ENCODE peak calls at places on chromosomes 13 and 19, in six cellular contexts. Q is endodermal cell; K is stimulated activated CD8-positive, alpha-beta memory T cell treated with anti-CD3 and anti-CD28 coated beads, Interleukin-2, amount 100 ng/mL, for 1 hour; F is NCI-H1092; D is activated T-cell treated with anti-CD3 and anti-CD28 coated beads for 1 hour; V is foreskin fibroblast. X is an unnamed sample.

GRCh38 chr13:20465218-20465879 is 60.3 kb downstream of the CRYL1 start:
- DNase-seq in V (peak; percentile 17), F (no peak), D (no peak), K (no peak), Q (no peak), X (no peak)

GRCh38 chr13:40206241-40207109 is 460.0 kb downstream of the FOXO1 start:
- DNase-seq in D (no peak), V (peak; percentile 27), F (no peak), Q (no peak), K (no peak), X (peak; percentile 7)

GRCh38 chr13:98509271-98510155 is 67.4 kb downstream of the STK24 start:
- DNase-seq in Q (no peak), V (peak; percentile 97), K (no peak), F (no peak), D (no peak), X (peak; percentile 32)

GRCh38 chr19:51887522-51888498 is at the start of gene ZNF577:
- DNase-seq in K (peak; percentile 49), V (peak; percentile 97), Q (peak; percentile 92), D (peak; percentile 50), F (no peak), X (peak; percentile 69)

GRCh38 chr19:35959040-35959967 is 23.1 kb downstream of the LRFN3 start:
- DNase-seq in K (peak; percentile 70), Q (peak; percentile 71), V (peak; percentile 50), D (peak; percentile 73), F (no peak), X (peak; percentile 54)

GRCh38 chr19:14113762-14114414 is 3.7 kb downstream of the PRKACA start:
- DNase-seq in D (peak; percentile 31), V (no peak), K (peak; percentile 14), Q (peak; percentile 71), F (no peak), X (peak; percentile 40)

GRCh38 chr19:16977306-16977705 is 49.3 kb downstream of the CPAMD8 start:
- DNase-seq in F (no peak), D (no peak), V (no peak), K (no peak), Q (no peak), X (no peak)

GRCh38 chr13:25249001-25249543 is 38.2 kb downstream of the MTMR6 start:
- DNase-seq in V (peak; percentile 77), Q (peak; percentile 56), D (no peak), F (no peak), K (no peak), X (no peak)

GRCh38 chr13:112893570-112894422 is 75.2 kb upstream of the MCF2L start:
- DNase-seq in K (no peak), F (peak; percentile 54), V (peak; percentile 27), Q (peak; percentile 93), D (no peak), X (no peak)

GRCh38 chr13:43304449-43304848 is 281.1 kb downstream of the DNAJC15 start:
- DNase-seq in V (no peak), Q (no peak), K (no peak), F (no peak), D (no peak), X (no peak)

GRCh38 chr13:50241479-50241878 is 226.2 kb downstream of the KCNRG start:
- DNase-seq in Q (no peak), K (no peak), D (no peak), V (peak; percentile 35), F (no peak), X (no peak)

GRCh38 chr13:56755181-56755580 is 385.5 kb upstream of the PRR20A start:
- DNase-seq in D (no peak), V (no peak), K (no peak), F (no peak), Q (peak; percentile 46), X (no peak)

GRCh38 chr19:49073514-49074378 is 1.2 kb upstream of the KCNA7 start:
- DNase-seq in F (no peak), K (no peak), Q (peak; percentile 80), V (no peak), D (no peak), X (no peak)

GRCh38 chr19:1273263-1274041 is 1.9 kb upstream of the FAM174C start:
- DNase-seq in F (no peak), V (no peak), K (no peak), D (no peak), Q (no peak), X (no peak)

GRCh38 chr19:5947435-5947834 is 30.5 kb downstream of the RANBP3 start:
- DNase-seq in D (no peak), K (no peak), F (no peak), V (peak; percentile 68), Q (no peak), X (no peak)

GRCh38 chr19:4068058-4068966 is 1.6 kb upstream of the ZBTB7A start:
- DNase-seq in F (no peak), K (no peak), Q (peak; percentile 55), V (no peak), D (no peak), X (no peak)

GRCh38 chr19:1067341-1068103 is 555 bp downstream of the ARHGAP45 start:
- DNase-seq in D (peak; percentile 55), Q (no peak), V (no peak), F (no peak), K (no peak), X (peak; percentile 73)

GRCh38 chr13:97106323-97106722 is 112.0 kb upstream of the OXGR1 start:
- DNase-seq in Q (no peak), V (no peak), D (no peak), F (no peak), K (no peak), X (no peak)

GRCh38 chr13:50229935-50230334 is 214.7 kb downstream of the KCNRG start:
- DNase-seq in V (peak; percentile 38), K (no peak), F (no peak), Q (no peak), D (no peak), X (no peak)

GRCh38 chr19:39413903-39414608 is 1.6 kb downstream of the PLEKHG2 start:
- DNase-seq in K (no peak), D (no peak), F (no peak), V (peak; percentile 62), Q (peak; percentile 80), X (no peak)

X was measured in memory B cell.